ENCODE peak calls at places on chromosomes 5 and 9, in ten cellular contexts. One of them, this sample, is unnamed. For H3K36me3, the result is how much of the 10 kb centered on the place peaks cover.

GRCh38 chr9:19759066-19759465 is 29.8 kb downstream of the SLC24A2 start:
- DNase-seq in IMR-90: no peak
- DNase-seq in HCT116: no peak
- DNase-seq in stomach: no peak
- DNase-seq in Peyer's patch: no peak
- DNase-seq in tibial nerve: no peak
- DNase-seq in sigmoid colon: no peak
- DNase-seq in heart left ventricle: no peak
- DNase-seq in ovary: no peak
- DNase-seq in gastrocnemius medialis: no peak
- DNase-seq in this sample: no peak

GRCh38 chr5:16492398-16493175 is 27.0 kb upstream of the ZNF622 start:
- DNase-seq in ovary: peak
- DNase-seq in Peyer's patch: no peak
- DNase-seq in tibial nerve: no peak
- DNase-seq in stomach: peak
- DNase-seq in HCT116: no peak
- DNase-seq in gastrocnemius medialis: peak
- DNase-seq in IMR-90: peak
- DNase-seq in sigmoid colon: no peak
- DNase-seq in heart left ventricle: peak
- DNase-seq in this sample: peak

GRCh38 chr9:115208503-115208902 is 90.5 kb upstream of the TNC start:
- DNase-seq in IMR-90: peak
- DNase-seq in sigmoid colon: no peak
- DNase-seq in gastrocnemius medialis: no peak
- DNase-seq in Peyer's patch: no peak
- DNase-seq in tibial nerve: no peak
- DNase-seq in ovary: no peak
- DNase-seq in heart left ventricle: no peak
- DNase-seq in stomach: no peak
- DNase-seq in HCT116: no peak
- DNase-seq in this sample: no peak

GRCh38 chr9:36867672-36868471 is 166.2 kb downstream of the PAX5 start:
- DNase-seq in IMR-90: no peak
- DNase-seq in Peyer's patch: no peak
- DNase-seq in ovary: no peak
- DNase-seq in heart left ventricle: no peak
- DNase-seq in sigmoid colon: peak
- DNase-seq in HCT116: no peak
- DNase-seq in stomach: peak
- DNase-seq in tibial nerve: no peak
- DNase-seq in gastrocnemius medialis: no peak
- DNase-seq in this sample: no peak

GRCh38 chr5:123119334-123119986 is 30.4 kb downstream of the PRDM6 start:
- DNase-seq in sigmoid colon: no peak
- DNase-seq in stomach: no peak
- DNase-seq in IMR-90: peak
- DNase-seq in ovary: peak
- DNase-seq in HCT116: peak
- DNase-seq in tibial nerve: no peak
- DNase-seq in gastrocnemius medialis: no peak
- DNase-seq in Peyer's patch: no peak
- DNase-seq in heart left ventricle: no peak
- DNase-seq in this sample: no peak

GRCh38 chr9:134892221-134892620 is 11.6 kb downstream of the FCN2 start:
- DNase-seq in HCT116: no peak
- DNase-seq in heart left ventricle: no peak
- DNase-seq in stomach: peak
- DNase-seq in IMR-90: no peak
- DNase-seq in tibial nerve: no peak
- DNase-seq in sigmoid colon: no peak
- DNase-seq in ovary: no peak
- DNase-seq in gastrocnemius medialis: no peak
- DNase-seq in Peyer's patch: peak
- DNase-seq in this sample: no peak

GRCh38 chr9:20623748-20624124 is 1.4 kb upstream of the MLLT3 start:
- DNase-seq in tibial nerve: no peak
- DNase-seq in heart left ventricle: no peak
- DNase-seq in stomach: no peak
- DNase-seq in sigmoid colon: no peak
- DNase-seq in Peyer's patch: no peak
- DNase-seq in IMR-90: peak
- DNase-seq in HCT116: no peak
- DNase-seq in gastrocnemius medialis: no peak
- DNase-seq in ovary: no peak
- DNase-seq in this sample: no peak

GRCh38 chr5:32462618-32463017 is 18.1 kb upstream of the ZFR start:
- DNase-seq in Peyer's patch: no peak
- DNase-seq in HCT116: no peak
- DNase-seq in ovary: no peak
- DNase-seq in gastrocnemius medialis: no peak
- DNase-seq in tibial nerve: no peak
- DNase-seq in sigmoid colon: no peak
- DNase-seq in stomach: no peak
- DNase-seq in heart left ventricle: no peak
- DNase-seq in IMR-90: peak
- DNase-seq in this sample: no peak

GRCh38 chr5:141250576-141250975 is 5.4 kb downstream of the PCDHB15 start:
- DNase-seq in heart left ventricle: no peak
- DNase-seq in ovary: no peak
- DNase-seq in IMR-90: no peak
- DNase-seq in Peyer's patch: no peak
- DNase-seq in HCT116: no peak
- DNase-seq in gastrocnemius medialis: no peak
- DNase-seq in tibial nerve: no peak
- DNase-seq in sigmoid colon: no peak
- DNase-seq in stomach: no peak
- DNase-seq in this sample: no peak

GRCh38 chr5:155193483-155194107 is 180.0 kb downstream of the KIF4B start:
- DNase-seq in gastrocnemius medialis: no peak
- DNase-seq in tibial nerve: no peak
- DNase-seq in IMR-90: no peak
- DNase-seq in sigmoid colon: no peak
- DNase-seq in heart left ventricle: peak
- DNase-seq in ovary: no peak
- DNase-seq in stomach: no peak
- DNase-seq in HCT116: no peak
- DNase-seq in Peyer's patch: no peak
- DNase-seq in this sample: no peak

DNA sequence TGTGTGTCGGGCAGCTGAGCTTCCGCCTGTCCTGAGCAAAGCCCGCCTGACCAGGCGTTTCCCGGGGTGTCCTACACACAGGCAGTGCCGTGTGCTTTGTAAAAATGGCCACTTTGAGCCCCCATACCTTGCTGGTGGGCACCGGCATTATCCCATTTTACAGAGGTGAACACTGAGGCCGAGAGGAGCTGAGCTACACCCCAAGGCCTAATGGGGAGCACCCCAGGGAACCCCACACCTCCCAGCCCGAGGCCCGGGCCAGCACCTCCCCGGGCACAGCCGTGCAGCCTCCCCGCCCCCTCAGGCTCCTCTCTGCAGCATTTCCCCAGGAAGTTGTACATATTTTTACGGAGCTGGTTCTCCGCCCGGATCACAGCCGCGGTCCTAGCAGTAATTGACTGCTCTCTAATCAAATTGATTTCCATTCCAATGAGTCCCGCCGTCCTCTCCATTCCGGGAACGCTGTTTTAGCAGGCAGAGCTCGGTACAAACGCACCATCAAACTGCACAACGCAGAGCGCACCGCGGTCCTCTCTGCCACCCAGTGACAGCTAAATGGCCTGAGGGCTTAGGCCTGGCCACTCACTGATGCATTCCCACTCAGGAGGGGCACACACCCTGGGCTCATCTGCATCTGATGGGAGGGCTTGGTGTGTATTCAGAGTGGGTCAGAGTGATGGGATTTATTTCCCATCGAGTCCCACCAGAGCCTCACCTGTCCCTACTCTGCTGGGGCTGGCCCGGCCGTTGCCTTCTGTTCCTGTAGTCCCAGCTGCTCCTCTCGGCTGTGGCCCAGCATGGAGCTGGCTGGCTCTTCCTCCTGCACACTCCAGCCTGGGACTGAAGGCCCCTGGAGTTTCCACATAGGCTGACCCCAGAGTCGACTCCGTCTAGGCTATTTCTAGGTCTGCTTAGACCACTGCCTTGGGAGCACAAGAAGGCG is 36.2 kb upstream of the UBAC1 start:
- DNase-seq in HCT116: no peak
- DNase-seq in tibial nerve: no peak
- DNase-seq in Peyer's patch: no peak
- DNase-seq in IMR-90: no peak
- DNase-seq in gastrocnemius medialis: no peak
- DNase-seq in stomach: no peak
- DNase-seq in ovary: no peak
- DNase-seq in heart left ventricle: no peak
- DNase-seq in sigmoid colon: no peak
- DNase-seq in this sample: no peak
- TF ChIP-seq POLR2A in HCT116: no peak
- TF ChIP-seq POLR2A in tibial nerve: no peak
- TF ChIP-seq POLR2A in Peyer's patch: no peak
- TF ChIP-seq POLR2A in IMR-90: no peak
- TF ChIP-seq POLR2A in gastrocnemius medialis: no peak
- TF ChIP-seq POLR2A in stomach: no peak
- TF ChIP-seq POLR2A in ovary: no peak
- TF ChIP-seq POLR2A in heart left ventricle: no peak
- TF ChIP-seq POLR2A in sigmoid colon: no peak
- TF ChIP-seq POLR2A in this sample: no peak

GRCh38 chr5:103648086-103648485 is 85.5 kb upstream of the NUDT12 start:
- DNase-seq in stomach: no peak
- DNase-seq in gastrocnemius medialis: no peak
- DNase-seq in Peyer's patch: no peak
- DNase-seq in sigmoid colon: no peak
- DNase-seq in tibial nerve: no peak
- DNase-seq in IMR-90: no peak
- DNase-seq in HCT116: no peak
- DNase-seq in ovary: no peak
- DNase-seq in heart left ventricle: no peak
- DNase-seq in this sample: no peak

GRCh38 chr5:103645816-103646215 is 83.2 kb upstream of the NUDT12 start:
- DNase-seq in IMR-90: no peak
- DNase-seq in stomach: no peak
- DNase-seq in HCT116: no peak
- DNase-seq in sigmoid colon: no peak
- DNase-seq in ovary: no peak
- DNase-seq in gastrocnemius medialis: no peak
- DNase-seq in tibial nerve: no peak
- DNase-seq in heart left ventricle: no peak
- DNase-seq in Peyer's patch: no peak
- DNase-seq in this sample: no peak

GRCh38 chr5:103646698-103647614 is 84.4 kb upstream of the NUDT12 start:
- DNase-seq in gastrocnemius medialis: no peak
- DNase-seq in stomach: no peak
- DNase-seq in HCT116: no peak
- DNase-seq in ovary: no peak
- DNase-seq in tibial nerve: no peak
- DNase-seq in IMR-90: no peak
- DNase-seq in Peyer's patch: no peak
- DNase-seq in sigmoid colon: no peak
- DNase-seq in heart left ventricle: no peak
- DNase-seq in this sample: no peak
- H3K27ac ChIP-seq in gastrocnemius medialis: no peak
- H3K27ac ChIP-seq in stomach: no peak
- H3K27ac ChIP-seq in HCT116: no peak
- H3K27ac ChIP-seq in ovary: no peak
- H3K27ac ChIP-seq in tibial nerve: no peak
- H3K27ac ChIP-seq in IMR-90: no peak
- H3K27ac ChIP-seq in Peyer's patch: no peak
- H3K27ac ChIP-seq in sigmoid colon: no peak
- H3K27ac ChIP-seq in heart left ventricle: no peak
- H3K27ac ChIP-seq in this sample: no peak

DNA sequence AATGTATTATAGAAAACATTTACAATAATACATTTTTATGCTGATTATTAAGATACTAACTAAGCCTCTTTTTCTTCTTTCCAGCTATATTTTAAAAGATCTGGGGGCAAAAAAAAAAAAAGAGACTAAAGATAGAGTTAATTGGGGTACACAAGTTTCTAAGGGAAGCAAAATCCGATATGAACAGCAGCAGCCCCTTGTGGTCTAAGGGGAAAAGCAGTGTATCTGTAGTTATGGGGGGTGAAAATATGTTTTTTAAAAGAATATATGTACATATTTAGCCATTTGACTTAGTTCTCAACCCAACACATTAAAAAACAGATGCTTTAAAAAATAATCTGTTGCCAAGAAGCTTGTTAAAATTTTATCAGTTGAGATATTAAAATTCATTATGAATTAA is 134.3 kb upstream of the POU5F2 start:
- DNase-seq in HCT116: no peak
- DNase-seq in stomach: no peak
- DNase-seq in sigmoid colon: no peak
- DNase-seq in tibial nerve: no peak
- DNase-seq in IMR-90: no peak
- DNase-seq in Peyer's patch: no peak
- DNase-seq in gastrocnemius medialis: no peak
- DNase-seq in heart left ventricle: no peak
- DNase-seq in ovary: no peak
- DNase-seq in this sample: no peak
- H3K36me3 ChIP-seq in HCT116: under half
- H3K36me3 ChIP-seq in stomach: under half
- H3K36me3 ChIP-seq in sigmoid colon: under half
- H3K36me3 ChIP-seq in tibial nerve: under half
- H3K36me3 ChIP-seq in IMR-90: under half
- H3K36me3 ChIP-seq in Peyer's patch: under half
- H3K36me3 ChIP-seq in gastrocnemius medialis: under half
- H3K36me3 ChIP-seq in heart left ventricle: under half
- H3K36me3 ChIP-seq in ovary: under half
- H3K36me3 ChIP-seq in this sample: under half

GRCh38 chr9:132075853-132076252 is 3.8 kb downstream of the MED27 start:
- DNase-seq in Peyer's patch: no peak
- DNase-seq in ovary: no peak
- DNase-seq in gastrocnemius medialis: no peak
- DNase-seq in stomach: no peak
- DNase-seq in IMR-90: no peak
- DNase-seq in HCT116: no peak
- DNase-seq in heart left ventricle: no peak
- DNase-seq in sigmoid colon: no peak
- DNase-seq in tibial nerve: no peak
- DNase-seq in this sample: no peak

GRCh38 chr9:132082188-132082587 is 2.5 kb upstream of the MED27 start:
- DNase-seq in tibial nerve: no peak
- DNase-seq in sigmoid colon: no peak
- DNase-seq in Peyer's patch: no peak
- DNase-seq in IMR-90: no peak
- DNase-seq in gastrocnemius medialis: no peak
- DNase-seq in heart left ventricle: no peak
- DNase-seq in stomach: no peak
- DNase-seq in ovary: no peak
- DNase-seq in HCT116: no peak
- DNase-seq in this sample: no peak

GRCh38 chr9:132078369-132079356 is 1.0 kb downstream of the MED27 start:
- DNase-seq in stomach: no peak
- DNase-seq in HCT116: no peak
- DNase-seq in ovary: peak
- DNase-seq in IMR-90: peak
- DNase-seq in tibial nerve: peak
- DNase-seq in sigmoid colon: peak
- DNase-seq in Peyer's patch: peak
- DNase-seq in gastrocnemius medialis: no peak
- DNase-seq in heart left ventricle: no peak
- DNase-seq in this sample: no peak

GRCh38 chr9:132077881-132078280 is 1.8 kb downstream of the MED27 start:
- DNase-seq in gastrocnemius medialis: no peak
- DNase-seq in stomach: no peak
- DNase-seq in HCT116: no peak
- DNase-seq in ovary: no peak
- DNase-seq in tibial nerve: no peak
- DNase-seq in IMR-90: no peak
- DNase-seq in heart left ventricle: no peak
- DNase-seq in Peyer's patch: no peak
- DNase-seq in sigmoid colon: no peak
- DNase-seq in this sample: no peak

GRCh38 chr9:132079391-132080071 is at the start of gene MED27:
- DNase-seq in tibial nerve: peak
- DNase-seq in Peyer's patch: peak
- DNase-seq in IMR-90: peak
- DNase-seq in stomach: peak
- DNase-seq in heart left ventricle: peak
- DNase-seq in HCT116: peak
- DNase-seq in sigmoid colon: peak
- DNase-seq in ovary: peak
- DNase-seq in gastrocnemius medialis: peak
- DNase-seq in this sample: peak
- TF ChIP-seq POLR2A in tibial nerve: no peak
- TF ChIP-seq POLR2A in Peyer's patch: peak
- TF ChIP-seq POLR2A in IMR-90: peak
- TF ChIP-seq POLR2A in stomach: no peak
- TF ChIP-seq POLR2A in heart left ventricle: no peak
- TF ChIP-seq POLR2A in HCT116: no peak
- TF ChIP-seq POLR2A in sigmoid colon: no peak
- TF ChIP-seq POLR2A in ovary: no peak
- TF ChIP-seq POLR2A in gastrocnemius medialis: peak
- TF ChIP-seq POLR2A in this sample: no peak